ENCODE peak calls at places on chromosome 22, in five cellular contexts. One of them, this sample, is unnamed.

GRCh38 chr22:37270928-37271650 is 11.2 kb upstream of the CYTH4 start:
- DNase-seq in A549: no peak
- DNase-seq in K562: no peak
- DNase-seq in HepG2: no peak
- DNase-seq in GM12878: no peak
- DNase-seq in this sample: no peak

GRCh38 chr22:19224557-19224956 is 46.0 kb upstream of the SLC25A1 start:
- DNase-seq in A549: no peak
- DNase-seq in K562: no peak
- DNase-seq in HepG2: no peak
- DNase-seq in GM12878: no peak
- DNase-seq in this sample: no peak

GRCh38 chr22:45640941-45641621 is 30.6 kb upstream of the ATXN10 start:
- DNase-seq in A549: no peak
- DNase-seq in K562: no peak
- DNase-seq in HepG2: no peak
- DNase-seq in GM12878: no peak
- DNase-seq in this sample: no peak

GRCh38 chr22:46262449-46263207 is 515 bp downstream of the PKDREJ start:
- DNase-seq in A549: no peak
- DNase-seq in K562: no peak
- DNase-seq in HepG2: no peak
- DNase-seq in GM12878: no peak
- DNase-seq in this sample: no peak

GRCh38 chr22:40040927-40041326 is 46.2 kb downstream of the FAM83F start:
- DNase-seq in A549: no peak
- DNase-seq in K562: peak; percentile 25
- DNase-seq in HepG2: no peak
- DNase-seq in GM12878: no peak
- DNase-seq in this sample: no peak

GRCh38 chr22:26127126-26127525 is 42.1 kb upstream of the SEZ6L start:
- DNase-seq in A549: no peak
- DNase-seq in K562: no peak
- DNase-seq in HepG2: no peak
- DNase-seq in GM12878: no peak
- DNase-seq in this sample: no peak

GRCh38 chr22:46902998-46903916 is 140.8 kb downstream of the TBC1D22A start:
- DNase-seq in A549: no peak
- DNase-seq in K562: no peak
- DNase-seq in HepG2: no peak
- DNase-seq in GM12878: no peak
- DNase-seq in this sample: no peak

GRCh38 chr22:37818397-37819099 is 4.6 kb upstream of the GALR3 start:
- DNase-seq in A549: no peak
- DNase-seq in K562: no peak
- DNase-seq in HepG2: no peak
- DNase-seq in GM12878: no peak
- DNase-seq in this sample: no peak

GRCh38 chr22:22068657-22069056 is 86.1 kb upstream of the TOP3B start:
- DNase-seq in A549: no peak
- DNase-seq in K562: no peak
- DNase-seq in HepG2: no peak
- DNase-seq in GM12878: no peak
- DNase-seq in this sample: no peak

GRCh38 chr22:36765943-36766450 is 9.9 kb downstream of the IFT27 start:
- DNase-seq in A549: no peak
- DNase-seq in K562: no peak
- DNase-seq in HepG2: no peak
- DNase-seq in GM12878: no peak
- DNase-seq in this sample: no peak

GRCh38 chr22:37932821-37933578 is 20.4 kb downstream of the C22orf23 start:
- DNase-seq in A549: no peak
- DNase-seq in K562: no peak
- DNase-seq in HepG2: no peak
- DNase-seq in GM12878: no peak
- DNase-seq in this sample: no peak

GRCh38 chr22:38696606-38697005 is 4.1 kb downstream of the JOSD1 start:
- DNase-seq in A549: peak; percentile 57
- DNase-seq in K562: no peak
- DNase-seq in HepG2: peak; percentile 53
- DNase-seq in GM12878: no peak
- DNase-seq in this sample: no peak

GRCh38 chr22:36144886-36145541 is 15.5 kb downstream of the APOL3 start:
- DNase-seq in A549: peak; percentile 12
- DNase-seq in K562: no peak
- DNase-seq in HepG2: peak; percentile 47
- DNase-seq in GM12878: no peak
- DNase-seq in this sample: peak; percentile 57

GRCh38 chr22:21445437-21446127 is 21.6 kb upstream of the TMEM191C start:
- DNase-seq in A549: no peak
- DNase-seq in K562: no peak
- DNase-seq in HepG2: no peak
- DNase-seq in GM12878: no peak
- DNase-seq in this sample: no peak

GRCh38 chr22:27129266-27129665 is 471.9 kb downstream of the MIAT start:
- DNase-seq in A549: peak; percentile 21
- DNase-seq in K562: no peak
- DNase-seq in HepG2: no peak
- DNase-seq in GM12878: no peak
- DNase-seq in this sample: no peak

GRCh38 chr22:49814164-49814686 is 13.4 kb downstream of the BRD1 start:
- DNase-seq in A549: no peak
- DNase-seq in K562: no peak
- DNase-seq in HepG2: no peak
- DNase-seq in GM12878: no peak
- DNase-seq in this sample: no peak

GRCh38 chr22:49811014-49811791 is 16.5 kb downstream of the BRD1 start:
- DNase-seq in A549: no peak
- DNase-seq in K562: no peak
- DNase-seq in HepG2: no peak
- DNase-seq in GM12878: no peak
- DNase-seq in this sample: no peak

GRCh38 chr22:49814856-49815255 is 12.8 kb downstream of the BRD1 start:
- DNase-seq in A549: no peak
- DNase-seq in K562: no peak
- DNase-seq in HepG2: no peak
- DNase-seq in GM12878: no peak
- DNase-seq in this sample: no peak

GRCh38 chr22:49810363-49811013 is 17.2 kb downstream of the BRD1 start:
- DNase-seq in A549: no peak
- DNase-seq in K562: no peak
- DNase-seq in HepG2: no peak
- DNase-seq in GM12878: no peak
- DNase-seq in this sample: no peak

DNA sequence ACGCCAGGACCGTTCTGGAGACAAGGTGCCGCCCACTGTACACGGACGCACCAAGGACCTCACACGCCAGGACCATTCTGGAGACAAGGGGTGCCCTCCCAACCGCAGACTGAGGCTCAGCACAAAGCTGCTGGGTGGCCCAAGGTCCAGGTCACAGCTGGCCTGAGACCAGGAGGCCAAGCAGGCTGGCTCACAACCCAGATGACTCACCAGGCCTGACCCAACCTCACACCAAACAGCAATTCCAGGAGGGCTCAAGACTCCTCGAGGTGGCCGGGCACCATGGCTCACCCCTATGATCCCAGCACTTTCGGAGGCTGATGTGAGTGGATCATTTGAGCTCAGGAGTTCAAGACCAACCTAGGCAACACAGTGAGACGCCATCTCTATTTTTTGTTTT is 14.8 kb downstream of the BRD1 start:
- DNase-seq in A549: no peak
- DNase-seq in K562: no peak
- DNase-seq in HepG2: no peak
- DNase-seq in GM12878: no peak
- DNase-seq in this sample: no peak
- TF ChIP-seq RAD21 in A549: no peak
- TF ChIP-seq RAD21 in K562: no peak
- TF ChIP-seq RAD21 in HepG2: no peak
- TF ChIP-seq RAD21 in GM12878: no peak
- TF ChIP-seq RAD21 in this sample: no peak

GRCh38 chr22:20442485-20443284 is 5.1 kb upstream of the SCARF2 start:
- DNase-seq in A549: no peak
- DNase-seq in K562: no peak
- DNase-seq in HepG2: no peak
- DNase-seq in GM12878: no peak
- DNase-seq in this sample: no peak
- TF ChIP-seq REST in A549: no peak
- TF ChIP-seq REST in K562: no peak
- TF ChIP-seq REST in HepG2: no peak
- TF ChIP-seq REST in GM12878: no peak
- TF ChIP-seq REST in this sample: no peak

DNA sequence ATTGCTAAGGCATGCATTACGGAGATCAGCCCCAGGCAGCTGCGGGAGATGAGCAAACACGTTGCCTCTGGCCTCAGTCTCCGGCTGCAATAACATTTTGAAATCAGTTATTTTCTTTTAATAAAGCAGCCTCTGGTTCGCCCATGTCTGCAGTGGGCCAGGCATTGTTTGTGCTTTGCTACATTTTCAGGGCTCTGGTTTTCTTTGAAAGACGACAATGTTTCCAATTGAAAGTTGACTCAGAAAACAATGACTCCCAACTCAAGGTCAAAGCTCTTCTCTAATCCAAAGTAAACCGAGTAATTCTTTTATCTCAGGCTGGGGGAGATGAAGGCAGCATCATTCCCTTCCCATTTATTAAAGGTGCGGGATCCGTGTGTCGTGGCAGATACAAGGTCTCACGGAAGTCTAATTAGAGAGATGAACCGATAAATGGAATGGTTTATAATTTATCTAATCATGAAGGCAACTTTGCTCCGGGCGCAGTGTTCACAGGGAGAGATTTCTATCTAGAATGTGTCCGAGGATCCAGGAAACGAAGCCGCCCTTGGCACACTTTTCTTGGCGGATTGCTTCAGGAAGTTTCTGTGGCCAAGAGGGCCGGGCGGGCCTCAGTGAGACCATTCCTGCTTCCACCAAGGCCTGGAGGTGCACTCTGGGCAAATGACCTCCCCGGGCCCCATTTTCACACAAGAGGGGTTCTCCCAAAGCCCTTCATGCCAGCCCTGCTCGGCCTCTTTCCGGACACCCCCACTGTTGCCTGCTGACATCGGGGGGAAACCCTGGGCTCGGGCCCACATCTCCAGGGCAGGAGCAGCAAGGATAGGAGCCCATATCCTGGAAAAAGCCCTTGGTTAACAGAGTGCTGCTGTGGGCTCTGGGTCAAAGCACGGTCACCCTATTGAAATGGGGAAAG is 811.4 kb downstream of the BRD1 start:
- DNase-seq in A549: no peak
- DNase-seq in K562: no peak
- DNase-seq in HepG2: peak; percentile 27
- DNase-seq in GM12878: no peak
- DNase-seq in this sample: peak; percentile 34
- TF ChIP-seq SMC3 in A549: no peak
- TF ChIP-seq SMC3 in K562: no peak
- TF ChIP-seq SMC3 in HepG2: no peak
- TF ChIP-seq SMC3 in GM12878: no peak
- TF ChIP-seq SMC3 in this sample: no peak

DNA sequence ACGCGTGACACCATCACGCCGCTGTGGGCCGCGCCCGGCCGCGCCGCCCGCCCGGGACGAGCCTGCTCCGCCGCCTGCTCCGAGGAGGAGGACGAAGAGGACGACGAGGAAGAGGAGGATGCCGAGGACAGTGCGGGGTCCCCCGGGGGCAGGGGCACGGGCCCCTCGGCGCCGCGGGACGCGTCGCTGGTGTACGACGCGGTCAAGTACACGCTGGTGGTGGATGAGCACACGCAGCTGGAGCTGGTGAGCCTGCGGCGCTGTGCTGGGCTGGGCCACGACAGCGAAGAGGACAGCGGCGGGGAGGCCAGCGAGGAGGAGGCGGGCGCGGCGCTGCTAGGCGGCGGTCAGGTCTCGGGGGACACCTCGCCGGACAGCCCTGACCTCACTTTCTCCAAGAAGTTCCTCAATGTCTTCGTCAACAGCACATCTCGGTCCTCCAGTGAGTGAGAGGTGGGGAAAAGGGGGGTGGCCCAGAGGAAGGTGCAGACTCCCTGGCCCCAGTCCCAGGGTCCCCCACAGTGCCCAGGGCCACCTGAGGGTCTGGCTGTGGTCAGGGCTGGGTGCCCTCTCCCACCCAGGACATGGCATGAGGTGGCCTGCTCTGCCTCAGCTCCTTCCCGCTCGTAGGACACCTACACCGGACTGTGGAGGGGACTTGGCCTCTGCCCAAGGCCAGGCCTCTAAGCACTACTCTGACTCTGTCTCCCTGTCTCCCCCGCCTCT is 4.2 kb downstream of the MAPK8IP2 start:
- DNase-seq in A549: no peak
- DNase-seq in K562: no peak
- DNase-seq in HepG2: no peak
- DNase-seq in GM12878: no peak
- DNase-seq in this sample: no peak
- TF ChIP-seq RAD21 in A549: no peak
- TF ChIP-seq RAD21 in K562: no peak
- TF ChIP-seq RAD21 in HepG2: no peak
- TF ChIP-seq RAD21 in GM12878: no peak
- TF ChIP-seq RAD21 in this sample: no peak

DNA sequence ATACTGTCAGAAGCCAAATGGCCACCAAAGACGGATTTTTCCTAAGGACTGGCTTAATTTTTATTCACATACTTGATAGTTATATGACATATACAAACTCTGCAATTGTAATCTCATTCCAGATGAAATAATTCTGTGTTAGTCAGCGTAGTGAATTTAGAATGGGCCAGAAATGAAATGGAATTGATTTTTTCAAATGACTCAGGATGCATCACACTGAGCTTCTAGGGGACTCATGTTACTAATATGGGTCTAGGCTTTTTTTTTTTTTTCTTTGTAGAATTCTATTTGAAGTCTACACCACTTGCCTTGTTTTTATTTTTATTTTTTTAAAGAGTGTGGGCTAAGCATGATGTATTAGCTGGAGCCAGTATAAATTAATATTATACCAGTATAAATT is 62.7 kb downstream of the SPECC1L start:
- DNase-seq in A549: no peak
- DNase-seq in K562: no peak
- DNase-seq in HepG2: no peak
- DNase-seq in GM12878: no peak
- DNase-seq in this sample: no peak
- TF ChIP-seq REST in A549: no peak
- TF ChIP-seq REST in K562: no peak
- TF ChIP-seq REST in HepG2: no peak
- TF ChIP-seq REST in GM12878: no peak
- TF ChIP-seq REST in this sample: no peak

GRCh38 chr22:32558681-32559355 is 84.2 kb downstream of the FBXO7 start:
- DNase-seq in A549: peak; percentile 51
- DNase-seq in K562: no peak
- DNase-seq in HepG2: no peak
- DNase-seq in GM12878: no peak
- DNase-seq in this sample: no peak

GRCh38 chr22:32555546-32555945 is 80.9 kb downstream of the FBXO7 start:
- DNase-seq in A549: no peak
- DNase-seq in K562: no peak
- DNase-seq in HepG2: no peak
- DNase-seq in GM12878: no peak
- DNase-seq in this sample: no peak

GRCh38 chr22:32556150-32556549 is 81.5 kb downstream of the FBXO7 start:
- DNase-seq in A549: no peak
- DNase-seq in K562: no peak
- DNase-seq in HepG2: no peak
- DNase-seq in GM12878: no peak
- DNase-seq in this sample: no peak

GRCh38 chr22:32561163-32561562 is 86.6 kb downstream of the FBXO7 start:
- DNase-seq in A549: no peak
- DNase-seq in K562: no peak
- DNase-seq in HepG2: no peak
- DNase-seq in GM12878: no peak
- DNase-seq in this sample: no peak

GRCh38 chr22:32557424-32557823 is 82.8 kb downstream of the FBXO7 start:
- DNase-seq in A549: no peak
- DNase-seq in K562: no peak
- DNase-seq in HepG2: no peak
- DNase-seq in GM12878: no peak
- DNase-seq in this sample: no peak
- TF ChIP-seq SMC3 in A549: peak; percentile 8
- TF ChIP-seq SMC3 in K562: no peak
- TF ChIP-seq SMC3 in HepG2: no peak
- TF ChIP-seq SMC3 in GM12878: no peak
- TF ChIP-seq SMC3 in this sample: no peak

This sample was measured in SK-N-SH.